ENCODE peak calls at places on chromosome 4, in five cellular contexts. One of them, this sample, is unnamed. For H3K36me3, the result is how much of the 10 kb centered on the place peaks cover.

GRCh38 chr4:85489273-85489672 is 14.3 kb downstream of the ARHGAP24 start:
- DNase-seq in GM12878: no peak
- DNase-seq in IMR-90: peak
- DNase-seq in adrenal gland: no peak
- DNase-seq in heart left ventricle: no peak
- DNase-seq in this sample: no peak

GRCh38 chr4:2060578-2061207 is 1.6 kb downstream of the NAT8L start:
- DNase-seq in GM12878: no peak
- DNase-seq in IMR-90: no peak
- DNase-seq in adrenal gland: no peak
- DNase-seq in heart left ventricle: no peak
- DNase-seq in this sample: no peak

GRCh38 chr4:12645732-12646131 is 838.4 kb downstream of the RAB28 start:
- DNase-seq in GM12878: no peak
- DNase-seq in IMR-90: no peak
- DNase-seq in adrenal gland: no peak
- DNase-seq in heart left ventricle: no peak
- DNase-seq in this sample: no peak

GRCh38 chr4:147590249-147590920 is 26.8 kb upstream of the TMEM184C start:
- DNase-seq in GM12878: no peak
- DNase-seq in IMR-90: peak
- DNase-seq in adrenal gland: peak
- DNase-seq in heart left ventricle: peak
- DNase-seq in this sample: peak

GRCh38 chr4:38867478-38868054 is at the start of gene FAM114A1:
- DNase-seq in GM12878: no peak
- DNase-seq in IMR-90: peak
- DNase-seq in adrenal gland: peak
- DNase-seq in heart left ventricle: peak
- DNase-seq in this sample: peak

GRCh38 chr4:122309988-122310626 is 68.7 kb upstream of the ADAD1 start:
- DNase-seq in GM12878: no peak
- DNase-seq in IMR-90: peak
- DNase-seq in adrenal gland: no peak
- DNase-seq in heart left ventricle: no peak
- DNase-seq in this sample: no peak

GRCh38 chr4:153467897-153468262 is 1.7 kb downstream of the TMEM131L start:
- DNase-seq in GM12878: no peak
- DNase-seq in IMR-90: no peak
- DNase-seq in adrenal gland: no peak
- DNase-seq in heart left ventricle: no peak
- DNase-seq in this sample: no peak

GRCh38 chr4:109294006-109294405 is 8.5 kb downstream of the COL25A1 start:
- DNase-seq in GM12878: no peak
- DNase-seq in IMR-90: no peak
- DNase-seq in adrenal gland: no peak
- DNase-seq in heart left ventricle: peak
- DNase-seq in this sample: no peak

GRCh38 chr4:104425003-104425402 is 69.7 kb downstream of the CXXC4 start:
- DNase-seq in GM12878: no peak
- DNase-seq in IMR-90: no peak
- DNase-seq in adrenal gland: no peak
- DNase-seq in heart left ventricle: no peak
- DNase-seq in this sample: peak

GRCh38 chr4:186593587-186593973 is 38.2 kb upstream of the MTNR1A start:
- DNase-seq in GM12878: no peak
- DNase-seq in IMR-90: no peak
- DNase-seq in adrenal gland: no peak
- DNase-seq in heart left ventricle: no peak
- DNase-seq in this sample: no peak

GRCh38 chr4:1265351-1265750 is 16.4 kb upstream of the CTBP1 start:
- DNase-seq in GM12878: no peak
- DNase-seq in IMR-90: no peak
- DNase-seq in adrenal gland: no peak
- DNase-seq in heart left ventricle: no peak
- DNase-seq in this sample: no peak

GRCh38 chr4:11194431-11194830 is 234.3 kb downstream of the HS3ST1 start:
- DNase-seq in GM12878: no peak
- DNase-seq in IMR-90: no peak
- DNase-seq in adrenal gland: no peak
- DNase-seq in heart left ventricle: no peak
- DNase-seq in this sample: no peak

GRCh38 chr4:38210396-38211114 is 250.4 kb downstream of the PTTG2 start:
- DNase-seq in GM12878: no peak
- DNase-seq in IMR-90: no peak
- DNase-seq in adrenal gland: no peak
- DNase-seq in heart left ventricle: no peak
- DNase-seq in this sample: no peak

GRCh38 chr4:180028682-180029081 is 2214.5 kb upstream of the TENM3 start:
- DNase-seq in GM12878: peak
- DNase-seq in IMR-90: peak
- DNase-seq in adrenal gland: peak
- DNase-seq in heart left ventricle: no peak
- DNase-seq in this sample: peak

GRCh38 chr4:86947494-86948120 is 12.8 kb downstream of the AFF1 start:
- DNase-seq in GM12878: no peak
- DNase-seq in IMR-90: no peak
- DNase-seq in adrenal gland: no peak
- DNase-seq in heart left ventricle: no peak
- DNase-seq in this sample: no peak

DNA sequence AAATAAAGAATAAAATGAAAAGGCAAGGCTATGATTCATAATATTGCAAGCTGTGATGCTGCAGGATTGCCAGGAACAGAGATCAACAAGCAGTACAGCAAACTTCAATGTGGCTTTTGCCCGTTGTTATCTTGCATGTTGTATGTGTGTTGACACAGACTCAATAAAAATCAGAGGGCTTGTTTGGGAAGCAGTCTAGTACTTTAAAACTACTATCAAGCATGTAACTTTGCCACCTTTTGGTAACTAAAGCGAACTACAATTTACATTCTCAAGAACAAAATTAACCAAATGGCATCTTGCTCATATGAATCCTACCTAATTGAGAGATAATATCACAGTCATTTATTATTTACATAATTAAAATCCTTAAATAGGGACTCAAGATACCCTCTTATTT is 79.8 kb upstream of the GPM6A start:
- DNase-seq in GM12878: no peak
- DNase-seq in IMR-90: peak
- DNase-seq in adrenal gland: no peak
- DNase-seq in heart left ventricle: no peak
- DNase-seq in this sample: no peak
- TF ChIP-seq POLR2A in GM12878: no peak
- TF ChIP-seq POLR2A in IMR-90: no peak
- TF ChIP-seq POLR2A in adrenal gland: no peak
- TF ChIP-seq POLR2A in heart left ventricle: no peak
- TF ChIP-seq POLR2A in this sample: no peak

DNA sequence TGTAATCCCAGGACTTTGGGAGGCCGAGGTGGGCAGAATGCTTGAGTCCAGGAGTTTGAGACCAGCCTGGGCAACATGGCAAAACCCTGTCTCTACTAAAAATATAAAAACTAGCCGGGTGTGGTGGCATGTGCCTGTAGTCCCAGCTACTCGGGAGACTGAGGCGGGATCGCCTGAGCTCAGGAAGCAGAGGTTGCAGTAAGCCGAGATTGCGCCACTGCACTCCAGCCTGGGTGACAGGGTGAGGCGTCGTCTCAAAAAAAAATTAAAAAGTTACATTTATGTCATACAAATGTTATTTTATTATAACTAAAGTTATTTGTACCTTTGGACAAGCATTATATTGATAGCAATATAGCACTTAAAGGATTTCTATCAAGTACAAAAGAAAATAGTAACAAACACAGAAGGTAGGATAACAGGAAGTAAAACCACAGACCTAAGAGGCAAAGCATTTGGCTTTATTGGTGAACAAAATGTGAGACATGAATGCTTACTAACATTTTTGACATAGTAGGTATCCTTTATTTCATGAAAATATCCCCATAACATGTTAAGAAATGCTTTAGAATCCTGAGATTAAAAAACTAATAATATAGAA is 51.5 kb downstream of the TMEM165 start:
- DNase-seq in GM12878: no peak
- DNase-seq in IMR-90: no peak
- DNase-seq in adrenal gland: no peak
- DNase-seq in heart left ventricle: no peak
- DNase-seq in this sample: no peak
- H3K36me3 ChIP-seq in GM12878: under half
- H3K36me3 ChIP-seq in IMR-90: under half
- H3K36me3 ChIP-seq in adrenal gland: under half
- H3K36me3 ChIP-seq in heart left ventricle: half or more
- H3K36me3 ChIP-seq in this sample: under half

GRCh38 chr4:83387922-83388676 is 53.5 kb upstream of the HPSE start:
- DNase-seq in GM12878: no peak
- DNase-seq in IMR-90: no peak
- DNase-seq in adrenal gland: peak
- DNase-seq in heart left ventricle: no peak
- DNase-seq in this sample: no peak

GRCh38 chr4:83390965-83391364 is 56.3 kb upstream of the HPSE start:
- DNase-seq in GM12878: no peak
- DNase-seq in IMR-90: no peak
- DNase-seq in adrenal gland: no peak
- DNase-seq in heart left ventricle: no peak
- DNase-seq in this sample: no peak

GRCh38 chr4:83386931-83387897 is 52.6 kb upstream of the HPSE start:
- DNase-seq in GM12878: no peak
- DNase-seq in IMR-90: no peak
- DNase-seq in adrenal gland: no peak
- DNase-seq in heart left ventricle: no peak
- DNase-seq in this sample: no peak

GRCh38 chr4:83389756-83390505 is 55.3 kb upstream of the HPSE start:
- DNase-seq in GM12878: no peak
- DNase-seq in IMR-90: no peak
- DNase-seq in adrenal gland: peak
- DNase-seq in heart left ventricle: no peak
- DNase-seq in this sample: no peak

DNA sequence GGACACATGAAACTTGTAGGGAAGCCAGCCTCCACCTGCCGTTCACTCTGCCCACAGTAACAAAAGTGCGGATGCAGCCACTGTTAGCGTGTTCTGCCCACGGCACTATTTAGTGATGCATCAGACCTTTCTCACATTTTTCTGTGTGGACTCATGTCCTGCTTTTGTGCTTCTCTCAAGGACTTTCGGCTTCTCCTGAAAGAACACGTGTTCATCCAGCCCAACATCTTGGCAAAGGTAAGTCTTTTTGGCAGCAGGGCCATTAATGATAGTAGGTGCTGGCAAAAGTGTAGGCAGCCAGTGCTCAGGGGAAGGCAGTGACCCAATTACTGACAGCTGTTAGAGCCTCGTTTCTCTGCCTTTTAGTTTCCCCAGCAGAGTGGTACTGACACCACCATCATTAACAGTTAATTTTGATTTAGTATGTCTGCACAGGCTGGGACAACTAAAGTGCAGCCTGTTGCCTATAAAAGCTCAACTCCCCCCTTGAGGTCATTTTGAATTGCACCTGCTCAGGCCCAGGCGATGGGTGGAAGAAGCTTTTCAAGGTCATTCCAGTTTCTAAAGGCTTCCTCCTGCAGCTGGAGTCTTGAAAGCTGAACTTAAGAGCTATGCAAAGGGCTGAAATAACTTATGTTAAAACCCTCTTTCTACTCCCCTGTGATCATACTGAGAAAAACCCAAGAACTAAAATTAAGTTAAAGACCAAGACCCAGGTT is 54.5 kb upstream of the HPSE start:
- DNase-seq in GM12878: no peak
- DNase-seq in IMR-90: no peak
- DNase-seq in adrenal gland: peak
- DNase-seq in heart left ventricle: no peak
- DNase-seq in this sample: no peak
- H3K27ac ChIP-seq in GM12878: no peak
- H3K27ac ChIP-seq in IMR-90: no peak
- H3K27ac ChIP-seq in adrenal gland: peak
- H3K27ac ChIP-seq in heart left ventricle: no peak
- H3K27ac ChIP-seq in this sample: no peak

GRCh38 chr4:41044165-41044564 is 170.2 kb downstream of the APBB2 start:
- DNase-seq in GM12878: no peak
- DNase-seq in IMR-90: no peak
- DNase-seq in adrenal gland: no peak
- DNase-seq in heart left ventricle: no peak
- DNase-seq in this sample: no peak

GRCh38 chr4:41052287-41052686 is 162.1 kb downstream of the APBB2 start:
- DNase-seq in GM12878: no peak
- DNase-seq in IMR-90: no peak
- DNase-seq in adrenal gland: no peak
- DNase-seq in heart left ventricle: no peak
- DNase-seq in this sample: no peak

GRCh38 chr4:41050840-41051775 is 163.2 kb downstream of the APBB2 start:
- DNase-seq in GM12878: no peak
- DNase-seq in IMR-90: no peak
- DNase-seq in adrenal gland: no peak
- DNase-seq in heart left ventricle: peak
- DNase-seq in this sample: peak

GRCh38 chr4:41044791-41045190 is 169.6 kb downstream of the APBB2 start:
- DNase-seq in GM12878: no peak
- DNase-seq in IMR-90: no peak
- DNase-seq in adrenal gland: no peak
- DNase-seq in heart left ventricle: no peak
- DNase-seq in this sample: no peak

DNA sequence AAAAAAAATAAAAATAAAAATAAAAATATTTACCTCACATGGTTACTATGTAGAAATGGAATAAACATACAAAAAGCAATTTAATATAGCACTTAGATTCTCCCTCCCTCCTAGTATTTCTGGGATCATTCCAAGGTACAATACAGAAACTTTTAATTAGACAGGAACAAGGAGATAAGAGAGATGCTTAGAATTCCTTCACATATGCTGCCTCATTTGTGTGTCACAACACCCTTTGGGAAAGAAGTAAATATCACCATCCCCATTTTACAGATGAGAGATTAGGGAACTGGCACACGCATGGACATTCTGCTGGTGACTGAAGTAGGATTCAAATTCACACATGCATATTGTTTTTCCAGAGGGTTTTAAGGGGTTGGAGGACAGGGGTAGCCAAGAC is 164.2 kb downstream of the APBB2 start:
- DNase-seq in GM12878: no peak
- DNase-seq in IMR-90: no peak
- DNase-seq in adrenal gland: no peak
- DNase-seq in heart left ventricle: no peak
- DNase-seq in this sample: no peak
- TF ChIP-seq POLR2A in GM12878: no peak
- TF ChIP-seq POLR2A in IMR-90: no peak
- TF ChIP-seq POLR2A in adrenal gland: no peak
- TF ChIP-seq POLR2A in heart left ventricle: no peak
- TF ChIP-seq POLR2A in this sample: no peak

GRCh38 chr4:173316060-173316459 is 18.1 kb downstream of the HMGB2 start:
- DNase-seq in GM12878: no peak
- DNase-seq in IMR-90: no peak
- DNase-seq in adrenal gland: no peak
- DNase-seq in heart left ventricle: no peak
- DNase-seq in this sample: no peak
- H3K36me3 ChIP-seq in GM12878: under half
- H3K36me3 ChIP-seq in IMR-90: under half
- H3K36me3 ChIP-seq in adrenal gland: under half
- H3K36me3 ChIP-seq in heart left ventricle: under half
- H3K36me3 ChIP-seq in this sample: under half

This sample was measured in testis.